ENCODE peak calls at places on chromosomes 5 and 9, in seven cellular contexts. F is NCI-H2171; H is hippocampal formation; Y is activated CD4-positive, alpha-beta T cell treated with anti-CD3 and anti-CD28 coated beads for 24 hours; G is left ventricle myocardium superior; J is Jurkat, Clone E6-1; T is GM04503. A is an unnamed sample.

GRCh38 chr9:19473605-19474004 is 64.8 kb downstream of the ACER2 start:
- DNase-seq in G (no peak), H (no peak), T (no peak), J (no peak), F (no peak), Y (no peak), A (no peak)

GRCh38 chr5:128684951-128685350 is 146.9 kb upstream of the FBN2 start:
- DNase-seq in T (no peak), Y (no peak), F (no peak), H (no peak), J (no peak), G (no peak), A (no peak)

GRCh38 chr9:136152543-136152866 is 33.8 kb upstream of the TMEM250 start:
- DNase-seq in F (no peak), G (no peak), H (no peak), T (no peak), Y (no peak), J (no peak), A (peak)

GRCh38 chr9:31637265-31637664 is 747.2 kb upstream of the ACO1 start:
- DNase-seq in F (no peak), H (no peak), J (no peak), T (no peak), G (no peak), Y (no peak), A (no peak)

GRCh38 chr5:133385346-133385745 is 227.0 kb downstream of the FSTL4 start:
- DNase-seq in Y (no peak), T (no peak), J (no peak), G (no peak), F (no peak), H (no peak), A (no peak)

GRCh38 chr9:33290247-33290993 is at the start of gene NFX1:
- DNase-seq in T (peak), Y (peak), F (peak), H (peak), G (peak), J (peak), A (peak)

GRCh38 chr5:124706729-124707361 is 39.6 kb downstream of the ZNF608 start:
- DNase-seq in Y (no peak), G (peak), T (no peak), F (peak), J (no peak), H (no peak), A (no peak)

GRCh38 chr9:2242778-2243395 is 227.7 kb downstream of the SMARCA2 start:
- DNase-seq in Y (no peak), G (no peak), T (no peak), J (no peak), F (peak), H (no peak), A (no peak)

GRCh38 chr5:31692561-31693221 is 53.8 kb downstream of the PDZD2 start:
- DNase-seq in T (no peak), J (no peak), Y (no peak), F (no peak), G (peak), H (no peak), A (peak)

GRCh38 chr5:124546643-124547042 is 199.8 kb downstream of the ZNF608 start:
- DNase-seq in G (no peak), Y (no peak), T (no peak), J (no peak), F (no peak), H (no peak), A (no peak)

GRCh38 chr9:106400170-106400569 is 462.8 kb upstream of the ZNF462 start:
- DNase-seq in Y (no peak), G (no peak), J (no peak), T (no peak), F (no peak), H (no peak), A (no peak)

GRCh38 chr5:127940854-127941253 is 142.7 kb upstream of the SLC12A2 start:
- DNase-seq in G (no peak), J (no peak), F (no peak), Y (no peak), T (no peak), H (no peak), A (no peak)

GRCh38 chr5:78221964-78222451 is 72.5 kb downstream of the AP3B1 start:
- DNase-seq in Y (no peak), F (no peak), T (no peak), H (no peak), J (peak), G (no peak), A (no peak)

GRCh38 chr5:149047462-149047861 is 15.4 kb downstream of the SH3TC2 start:
- DNase-seq in G (no peak), Y (no peak), J (no peak), H (no peak), F (no peak), T (no peak), A (no peak)

GRCh38 chr9:131809941-131810344 is 70.1 kb upstream of the RAPGEF1 start:
- DNase-seq in F (peak), H (peak), T (peak), J (no peak), Y (no peak), G (no peak), A (no peak)

GRCh38 chr9:130254753-130255637 is 10.6 kb upstream of the HMCN2 start:
- DNase-seq in H (no peak), T (no peak), F (peak), G (no peak), J (no peak), Y (no peak), A (no peak)

GRCh38 chr9:8734760-8735159 is 935.2 kb upstream of the DMAC1 start:
- DNase-seq in T (no peak), J (no peak), H (no peak), G (no peak), Y (no peak), F (no peak), A (no peak)

GRCh38 chr5:179800696-179801201 is 5.9 kb downstream of the MGAT4B start:
- DNase-seq in J (no peak), F (no peak), H (no peak), Y (no peak), T (no peak), G (no peak), A (no peak)

GRCh38 chr9:93198839-93199625 is 15.1 kb downstream of the WNK2 start:
- DNase-seq in J (no peak), F (no peak), H (no peak), Y (no peak), T (no peak), G (peak), A (no peak)

GRCh38 chr5:130528474-130528873 is 624.2 kb downstream of the CHSY3 start:
- DNase-seq in H (no peak), F (no peak), G (no peak), Y (no peak), T (no peak), J (no peak), A (no peak)

GRCh38 chr9:131117762-131118145 is 7.6 kb upstream of the NUP214 start:
- DNase-seq in G (no peak), T (no peak), F (no peak), H (no peak), Y (no peak), J (no peak), A (no peak)

GRCh38 chr9:98989036-98990000 is 45.6 kb downstream of the COL15A1 start:
- DNase-seq in H (no peak), J (no peak), Y (no peak), G (peak), F (no peak), T (peak), A (no peak)